ENCODE peak calls at places on chromosomes 3 and 15, in six cellular contexts. S is PC-3, Y is body of pancreas, N is adrenal gland, J is heart left ventricle, O is NCI-H2081. K is an unnamed sample.

GRCh38 chr15:47570044-47570443 is 147.3 kb upstream of the SEMA6D start:
- DNase-seq in O (no peak), J (no peak), N (no peak), S (no peak), Y (no peak), K (no peak)

GRCh38 chr3:53238051-53238850 is 17.6 kb downstream of the TKT start:
- DNase-seq in Y (peak; percentile 64), N (no peak), J (no peak), O (no peak), S (peak; percentile 98), K (no peak)

GRCh38 chr3:125033135-125033534 is 22.7 kb downstream of the HEG1 start:
- DNase-seq in J (no peak), O (no peak), Y (peak; percentile 68), N (no peak), S (no peak), K (no peak)

GRCh38 chr3:73827658-73828313 is 203.0 kb upstream of the PDZRN3 start:
- DNase-seq in S (no peak), O (no peak), J (no peak), N (no peak), Y (peak; percentile 20), K (no peak)

GRCh38 chr3:13379191-13379830 is 40.8 kb downstream of the NUP210 start:
- DNase-seq in N (peak; percentile 40), Y (no peak), S (peak; percentile 37), J (no peak), O (no peak), K (no peak)

GRCh38 chr3:17401912-17402311 is 340.5 kb downstream of the TBC1D5 start:
- DNase-seq in N (no peak), Y (no peak), S (no peak), J (no peak), O (no peak), K (no peak)

GRCh38 chr3:175743733-175744400 is 884.7 kb downstream of the NAALADL2 start:
- DNase-seq in Y (no peak), O (no peak), J (no peak), N (no peak), S (peak; percentile 92), K (no peak)

GRCh38 chr3:160618878-160619277 is 53.5 kb upstream of the KPNA4 start:
- DNase-seq in S (peak; percentile 57), N (no peak), O (no peak), Y (no peak), J (no peak), K (no peak)

GRCh38 chr3:132843851-132844565 is 121.8 kb upstream of the NPHP3 start:
- DNase-seq in N (no peak), Y (no peak), J (no peak), S (no peak), O (no peak), K (no peak)

GRCh38 chr3:193771736-193772135 is 178.7 kb downstream of the OPA1 start:
- DNase-seq in N (no peak), J (no peak), Y (no peak), S (no peak), O (no peak), K (no peak)

GRCh38 chr15:70768247-70768883 is 5.0 kb upstream of the UACA start:
- DNase-seq in N (no peak), S (no peak), J (no peak), Y (no peak), O (no peak), K (no peak)

GRCh38 chr3:12663311-12663935 is 494 bp downstream of the RAF1 start:
- DNase-seq in N (peak; percentile 60), J (peak; percentile 79), S (peak; percentile 56), Y (peak; percentile 48), O (peak; percentile 36), K (no peak)

GRCh38 chr3:13851091-13851849 is 28.6 kb downstream of the WNT7A start:
- DNase-seq in S (no peak), N (no peak), O (no peak), J (no peak), Y (no peak), K (no peak)

GRCh38 chr3:187709155-187709554 is 6.8 kb upstream of the RTP2 start:
- DNase-seq in N (no peak), O (no peak), J (no peak), Y (no peak), S (peak; percentile 25), K (no peak)

GRCh38 chr3:52062499-52062898 is 6.1 kb upstream of the DUSP7 start:
- DNase-seq in Y (no peak), O (no peak), S (peak; percentile 97), N (no peak), J (no peak), K (no peak)

GRCh38 chr15:65910341-65910740 is 41.0 kb downstream of the RAB11A start:
- DNase-seq in J (no peak), S (no peak), N (no peak), O (no peak), Y (no peak), K (no peak)

GRCh38 chr3:127448671-127449070 is 141.9 kb downstream of the TPRA1 start:
- DNase-seq in S (no peak), N (no peak), J (no peak), O (no peak), Y (peak; percentile 2), K (no peak)

GRCh38 chr3:183537295-183537730 is 18.2 kb downstream of the KLHL6 start:
- DNase-seq in O (no peak), J (no peak), S (no peak), N (no peak), Y (no peak), K (no peak)

GRCh38 chr3:42508562-42508961 is 6.1 kb downstream of the VIPR1 start:
- DNase-seq in O (no peak), N (no peak), J (no peak), Y (no peak), S (no peak), K (no peak)

GRCh38 chr3:119783255-119783654 is 1.4 kb downstream of the NR1I2 start:
- DNase-seq in J (no peak), N (no peak), S (no peak), O (no peak), Y (no peak), K (no peak)

GRCh38 chr3:195039180-195039843 is 231.6 kb downstream of the XXYLT1 start:
- DNase-seq in O (no peak), N (no peak), Y (no peak), J (no peak), S (no peak), K (no peak)

GRCh38 chr15:57919754-57920153 is 145.8 kb downstream of the ALDH1A2 start:
- DNase-seq in N (no peak), Y (no peak), O (no peak), J (no peak), S (peak; percentile 67), K (no peak)

GRCh38 chr3:135456182-135456790 is 509.2 kb upstream of the PPP2R3A start:
- DNase-seq in N (no peak), J (no peak), O (peak; percentile 68), S (no peak), Y (no peak), K (no peak)

GRCh38 chr15:51758645-51759044 is 7.2 kb downstream of the TMOD2 start:
- DNase-seq in S (no peak), J (peak; percentile 78), N (no peak), Y (peak; percentile 48), O (no peak), K (no peak)

GRCh38 chr3:18389108-18389733 is 35.9 kb downstream of the SATB1 start:
- DNase-seq in S (peak; percentile 60), N (no peak), O (peak; percentile 34), Y (no peak), J (no peak), K (peak; percentile 27)

K was measured in NCI-H774.